ENCODE peak calls at places on chromosomes 5 and 9, in eight cellular contexts. A is IMR-90, M is heart left ventricle, I is adrenal gland, Y is uterus, K is endothelial cell of umbilical vein, D is right lobe of liver, N is prostate gland. H is an unnamed sample.
A peak's percentile ranks its signal among the peaks of the same experiment; 100 is the strongest.

GRCh38 chr5:138234651-138235050 is 21.5 kb upstream of the CDC23 start:
- DNase-seq in A (no peak), M (no peak), I (no peak), Y (no peak), K (no peak), D (no peak), N (no peak), H (no peak)

GRCh38 chr5:72268753-72269410 is 51.2 kb downstream of the MRPS27 start:
- DNase-seq in A (peak; percentile 43), M (peak; percentile 30), I (peak; percentile 61), Y (peak; percentile 46), K (peak; percentile 70), D (peak; percentile 19), N (no peak), H (peak; percentile 28)

GRCh38 chr5:154642499-154643245 is 112.5 kb upstream of the LARP1 start:
- DNase-seq in A (peak; percentile 30), M (no peak), I (peak; percentile 52), Y (no peak), K (peak; percentile 46), D (no peak), N (no peak), H (no peak)

GRCh38 chr5:107496466-107496865 is 174.3 kb downstream of the EFNA5 start:
- DNase-seq in A (no peak), M (no peak), I (no peak), Y (no peak), K (no peak), D (no peak), N (no peak), H (no peak)

GRCh38 chr5:82753374-82753773 is 323.8 kb downstream of the TMEM167A start:
- DNase-seq in A (no peak), M (no peak), I (no peak), Y (no peak), K (no peak), D (no peak), N (no peak), H (no peak)

GRCh38 chr5:83589786-83590185 is 118.2 kb downstream of the VCAN start:
- DNase-seq in A (no peak), M (no peak), I (no peak), Y (no peak), K (no peak), D (no peak), N (no peak), H (no peak)

GRCh38 chr5:140391312-140391711 is 10.3 kb upstream of the ANKHD1 start:
- DNase-seq in A (no peak), M (no peak), I (no peak), Y (no peak), K (no peak), D (no peak), N (no peak), H (no peak)

GRCh38 chr9:92669890-92670708 is at the start of gene IPPK:
- DNase-seq in A (peak; percentile 99), M (peak; percentile 100), I (peak; percentile 99), Y (peak; percentile 98), K (peak; percentile 98), D (peak; percentile 99), N (peak; percentile 98), H (peak; percentile 97)

GRCh38 chr9:94861589-94862241 is 135.2 kb downstream of the AOPEP start:
- DNase-seq in A (peak; percentile 85), M (no peak), I (no peak), Y (peak; percentile 69), K (no peak), D (no peak), N (no peak), H (no peak)

GRCh38 chr5:957730-958485 is 50.7 kb upstream of the NKD2 start:
- DNase-seq in A (peak; percentile 9), M (no peak), I (no peak), Y (no peak), K (peak; percentile 23), D (no peak), N (no peak), H (no peak)

GRCh38 chr9:136309101-136309801 is 5.4 kb upstream of the CCDC187 start:
- DNase-seq in A (no peak), M (no peak), I (no peak), Y (no peak), K (no peak), D (no peak), N (no peak), H (no peak)

GRCh38 chr9:15606667-15607472 is 54.0 kb downstream of the CCDC171 start:
- DNase-seq in A (peak; percentile 35), M (no peak), I (peak; percentile 8), Y (no peak), K (peak; percentile 70), D (no peak), N (peak; percentile 25), H (no peak)

GRCh38 chr9:113536483-113537226 is 73.1 kb downstream of the RGS3 start:
- DNase-seq in A (no peak), M (peak; percentile 94), I (peak; percentile 79), Y (peak; percentile 42), K (no peak), D (no peak), N (no peak), H (no peak)

GRCh38 chr9:137255448-137256114 is 454 bp downstream of the NELFB start:
- DNase-seq in A (no peak), M (no peak), I (peak; percentile 59), Y (no peak), K (peak; percentile 38), D (no peak), N (no peak), H (no peak)

GRCh38 chr5:56951946-56952691 is at the start of gene MIER3:
- DNase-seq in A (peak; percentile 67), M (peak; percentile 85), I (peak; percentile 79), Y (peak; percentile 67), K (peak; percentile 71), D (peak; percentile 85), N (peak; percentile 69), H (peak; percentile 82)

GRCh38 chr9:134243778-134244467 is 79.6 kb upstream of the RNU6ATAC start:
- DNase-seq in A (peak; percentile 59), M (peak; percentile 47), I (peak; percentile 45), Y (no peak), K (no peak), D (no peak), N (no peak), H (no peak)

GRCh38 chr9:137465000-137465769 is 6.1 kb upstream of the NSMF start:
- DNase-seq in A (no peak), M (peak; percentile 14), I (peak; percentile 85), Y (no peak), K (no peak), D (peak; percentile 8), N (no peak), H (no peak)

GRCh38 chr9:128190013-128190412 is 1.4 kb downstream of the CIZ1 start:
- DNase-seq in A (no peak), M (no peak), I (no peak), Y (no peak), K (no peak), D (no peak), N (no peak), H (no peak)

GRCh38 chr9:128193469-128194096 is 2.2 kb upstream of the CIZ1 start:
- DNase-seq in A (no peak), M (no peak), I (no peak), Y (no peak), K (no peak), D (no peak), N (no peak), H (no peak)

GRCh38 chr9:128192601-128193371 is 1.4 kb upstream of the CIZ1 start:
- DNase-seq in A (peak; percentile 60), M (peak; percentile 75), I (peak; percentile 93), Y (peak; percentile 85), K (peak; percentile 95), D (peak; percentile 86), N (peak; percentile 86), H (peak; percentile 77)

GRCh38 chr9:128190516-128191405 is 611 bp downstream of the CIZ1 start:
- DNase-seq in A (no peak), M (peak; percentile 37), I (no peak), Y (peak; percentile 43), K (no peak), D (no peak), N (no peak), H (peak; percentile 47)

GRCh38 chr9:128191406-128192046 is at the start of gene CIZ1:
- DNase-seq in A (peak; percentile 68), M (peak; percentile 87), I (peak; percentile 80), Y (peak; percentile 72), K (peak; percentile 76), D (peak; percentile 83), N (peak; percentile 67), H (peak; percentile 83)
- TF ChIP-seq POLR2A in A (peak; percentile 82), M (no peak), I (peak; percentile 69), Y (peak; percentile 28), K (peak; percentile 49), D (peak; percentile 66), N (peak; percentile 31), H (peak; percentile 52)

GRCh38 chr9:97109194-97109811 is 70.4 kb upstream of the CTSV start:
- DNase-seq in A (peak; percentile 6), M (no peak), I (peak; percentile 65), Y (no peak), K (peak; percentile 67), D (peak; percentile 38), N (peak; percentile 37), H (no peak)
- TF ChIP-seq CTCF in A (peak; percentile 31), M (peak; percentile 47), I (peak; percentile 45), Y (no peak), K (peak; percentile 64), D (peak; percentile 69), N (no peak), H (no peak)

DNA sequence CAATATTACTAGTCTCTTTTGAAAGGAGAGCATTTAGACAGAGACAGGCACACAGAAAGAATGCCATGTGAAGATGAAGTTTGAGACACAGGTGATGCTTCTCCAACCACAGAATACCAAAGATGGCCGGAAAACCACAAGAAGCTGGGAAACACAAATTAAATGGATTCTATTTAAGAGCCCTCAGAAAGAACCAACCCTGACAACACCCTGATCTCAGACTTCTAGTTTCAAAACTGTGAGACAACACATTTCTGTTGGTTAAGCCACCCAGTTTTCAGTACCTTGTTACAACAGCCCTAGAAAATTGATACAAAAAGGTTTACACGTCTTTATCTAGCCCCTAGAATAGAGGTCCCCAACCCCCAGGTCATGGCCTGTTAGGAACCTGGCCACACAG is 79.8 kb upstream of the CCNG1 start:
- DNase-seq in A (no peak), M (no peak), I (no peak), Y (no peak), K (no peak), D (no peak), N (no peak), H (no peak)
- H3K4me1 ChIP-seq in A (no peaks in the 10 kb centered on the region), M (no peaks in the 10 kb centered on the region), I (no peaks in the 10 kb centered on the region), Y (no peaks in the 10 kb centered on the region), K (no peaks in the 10 kb centered on the region), D (no peaks in the 10 kb centered on the region), N (no peaks in the 10 kb centered on the region), H (no peaks in the 10 kb centered on the region)

DNA sequence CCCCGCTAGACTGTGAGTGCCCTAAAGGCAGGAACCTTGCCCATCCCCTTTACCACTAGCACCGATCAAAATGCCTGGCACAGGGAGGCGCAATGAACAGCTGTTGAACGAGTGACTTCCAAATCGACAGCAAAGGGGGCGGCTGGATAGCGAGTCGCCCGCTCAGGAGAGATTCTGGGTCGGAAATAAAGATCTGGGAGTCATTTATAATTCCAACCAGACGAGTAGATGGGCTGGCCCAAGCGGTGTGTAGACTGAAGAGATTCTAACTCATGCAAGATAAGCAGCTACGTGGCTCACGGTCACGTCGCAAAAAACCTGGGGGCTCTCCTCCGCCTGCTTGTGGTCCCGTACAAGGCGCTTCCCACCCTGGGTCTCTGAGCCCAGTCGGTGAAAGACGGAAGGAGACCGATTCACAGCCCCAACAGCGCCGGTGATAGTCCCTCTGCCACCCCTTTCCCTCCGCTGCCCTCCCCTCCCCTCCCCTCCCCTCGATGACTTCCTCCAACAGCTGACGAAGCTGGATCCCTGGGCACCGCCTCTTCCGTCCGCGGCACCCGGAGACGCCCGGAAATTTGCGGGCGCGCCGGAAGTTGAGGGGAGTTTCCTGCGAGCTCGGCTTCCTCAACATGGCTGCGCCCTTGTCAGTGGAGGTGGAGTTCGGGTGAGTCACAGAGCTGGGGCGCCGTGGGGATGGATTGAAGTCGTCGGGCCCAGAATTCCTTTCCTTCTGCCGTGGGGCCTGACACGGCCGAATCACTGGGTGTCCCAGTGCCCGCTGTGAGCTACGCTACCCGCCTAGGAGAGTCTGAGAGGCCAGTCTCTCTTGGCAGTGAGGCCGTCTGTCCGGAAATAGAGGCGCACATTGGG is at the start of gene URM1:
- DNase-seq in A (peak; percentile 95), M (peak; percentile 97), I (peak; percentile 96), Y (peak; percentile 93), K (peak; percentile 98), D (peak; percentile 95), N (peak; percentile 95), H (peak; percentile 91)
- TF ChIP-seq POLR2A in A (peak; percentile 89), M (no peak), I (peak; percentile 87), Y (peak; percentile 84), K (peak; percentile 91), D (peak; percentile 86), N (peak; percentile 71), H (peak; percentile 95)

H was measured in ovary.